ENCODE peak calls at places on chromosome 14, in four cellular contexts. U is tibial nerve, P is lower leg skin, E is stomach. N is an unnamed sample.
A peak's percentile ranks its signal among the peaks of the same experiment; 100 is the strongest.

GRCh38 chr14:43166163-43166562 is 1340.9 kb downstream of the FSCB start:
- DNase-seq in U (no peak), P (no peak), E (no peak), N (no peak)

GRCh38 chr14:32004300-32004699 is 72.8 kb upstream of the ARHGAP5 start:
- DNase-seq in U (no peak), P (no peak), E (no peak), N (no peak)

GRCh38 chr14:96117101-96117897 is 78.1 kb downstream of the C14orf132 start:
- DNase-seq in U (no peak), P (peak; percentile 72), E (no peak), N (no peak)

GRCh38 chr14:62939970-62940369 is 105.3 kb downstream of the KCNH5 start:
- DNase-seq in U (no peak), P (no peak), E (no peak), N (no peak)

GRCh38 chr14:42149609-42150261 is 543.1 kb downstream of the LRFN5 start:
- DNase-seq in U (no peak), P (no peak), E (no peak), N (no peak)

GRCh38 chr14:75279739-75280447 is 1.3 kb downstream of the FOS start:
- DNase-seq in U (no peak), P (peak; percentile 89), E (no peak), N (peak; percentile 87)

GRCh38 chr14:70350078-70350477 is 9.4 kb downstream of the COX16 start:
- DNase-seq in U (no peak), P (no peak), E (no peak), N (no peak)

GRCh38 chr14:40762685-40763084 is 844.0 kb upstream of the LRFN5 start:
- DNase-seq in U (no peak), P (no peak), E (no peak), N (no peak)

GRCh38 chr14:31858868-31859267 is 218.2 kb upstream of the ARHGAP5 start:
- DNase-seq in U (no peak), P (no peak), E (no peak), N (no peak)

GRCh38 chr14:93269341-93270068 is 62.4 kb downstream of the UBR7 start:
- DNase-seq in U (no peak), P (no peak), E (no peak), N (no peak)

GRCh38 chr14:82511399-82511798 is 977.7 kb upstream of the SEL1L start:
- DNase-seq in U (no peak), P (no peak), E (no peak), N (no peak)

GRCh38 chr14:35971965-35972630 is 146.0 kb downstream of the BRMS1L start:
- DNase-seq in U (no peak), P (no peak), E (no peak), N (no peak)

GRCh38 chr14:96843137-96843536 is 46.0 kb downstream of the VRK1 start:
- DNase-seq in U (no peak), P (no peak), E (no peak), N (no peak)

GRCh38 chr14:77151918-77152588 is 10.5 kb upstream of the ZDHHC22 start:
- DNase-seq in U (no peak), P (no peak), E (no peak), N (no peak)

GRCh38 chr14:95065411-95065810 is 91.9 kb downstream of the DICER1 start:
- DNase-seq in U (no peak), P (no peak), E (peak; percentile 9), N (no peak)

GRCh38 chr14:71113376-71113775 is 206.1 kb downstream of the PCNX1 start:
- DNase-seq in U (no peak), P (no peak), E (no peak), N (no peak)

GRCh38 chr14:50954811-50955372 is 10.6 kb upstream of the PYGL start:
- DNase-seq in U (no peak), P (no peak), E (no peak), N (no peak)

GRCh38 chr14:105071942-105072341 is 6.7 kb upstream of the GPR132 start:
- DNase-seq in U (no peak), P (no peak), E (no peak), N (no peak)

GRCh38 chr14:47715330-47715729 is 39.9 kb upstream of the MDGA2 start:
- DNase-seq in U (no peak), P (no peak), E (no peak), N (no peak)

GRCh38 chr14:37197421-37198272 is at the start of gene MIPOL1:
- DNase-seq in U (peak; percentile 61), P (peak; percentile 93), E (peak; percentile 88), N (peak; percentile 76)
- TF ChIP-seq POLR2A in U (peak; percentile 1), P (no peak), E (no peak), N (no peak)

GRCh38 chr14:54906075-54906474 is 3.4 kb upstream of the GCH1 start:
- DNase-seq in U (no peak), P (no peak), E (no peak), N (no peak)

GRCh38 chr14:54908230-54908629 is 5.6 kb upstream of the GCH1 start:
- DNase-seq in U (no peak), P (no peak), E (no peak), N (no peak)

GRCh38 chr14:54909763-54910162 is 7.1 kb upstream of the GCH1 start:
- DNase-seq in U (no peak), P (no peak), E (no peak), N (no peak)
- TF ChIP-seq CTCF in U (no peak), P (no peak), E (no peak), N (no peak)

GRCh38 chr14:59020382-59020781 is 168.1 kb upstream of the DAAM1 start:
- DNase-seq in U (no peak), P (no peak), E (no peak), N (no peak)

GRCh38 chr14:59018978-59019377 is 169.5 kb upstream of the DAAM1 start:
- DNase-seq in U (no peak), P (no peak), E (no peak), N (no peak)

GRCh38 chr14:59015482-59015881 is 173.0 kb upstream of the DAAM1 start:
- DNase-seq in U (no peak), P (no peak), E (no peak), N (no peak)

GRCh38 chr14:59018460-59018859 is 170.0 kb upstream of the DAAM1 start:
- DNase-seq in U (no peak), P (no peak), E (no peak), N (no peak)

DNA sequence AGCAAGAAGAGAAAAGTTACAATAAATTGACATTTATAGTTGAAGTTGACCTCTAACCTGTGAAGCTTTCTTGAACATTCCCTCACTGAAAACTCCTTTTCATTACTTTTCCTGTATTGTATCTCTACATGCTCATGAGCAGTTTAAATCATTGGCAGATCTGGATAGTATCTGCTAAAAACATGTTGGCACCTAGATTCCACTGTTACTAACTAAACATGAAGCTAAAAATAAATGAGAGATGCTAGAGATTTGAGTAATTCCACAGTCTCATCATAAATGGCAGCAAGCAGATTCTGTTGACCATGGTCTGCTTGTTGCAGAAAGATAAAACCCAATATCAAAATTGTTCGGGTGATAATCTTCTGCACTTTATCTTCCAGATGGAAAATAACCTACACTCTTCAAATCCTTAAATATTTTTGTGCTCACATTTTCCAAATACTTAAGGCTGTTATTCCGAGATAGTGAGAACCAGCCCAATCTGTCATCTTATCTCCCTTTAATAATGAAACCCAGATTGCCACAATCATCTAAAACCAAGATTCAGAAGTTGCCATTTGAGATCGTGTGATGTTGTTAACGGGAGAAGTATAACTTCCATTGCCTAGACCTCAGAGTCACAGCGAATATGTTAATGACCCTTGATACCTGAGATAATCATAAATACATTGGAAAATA is 171.0 kb upstream of the DAAM1 start:
- DNase-seq in U (no peak), P (no peak), E (no peak), N (no peak)
- TF ChIP-seq POLR2A in U (no peak), P (no peak), E (no peak), N (no peak)

GRCh38 chr14:22565391-22565945 is 23.6 kb downstream of the DAD1 start:
- DNase-seq in U (no peak), P (no peak), E (no peak), N (no peak)

GRCh38 chr14:22564463-22564862 is 24.6 kb downstream of the DAD1 start:
- DNase-seq in U (no peak), P (no peak), E (no peak), N (no peak)

GRCh38 chr14:22569106-22569748 is 19.8 kb downstream of the DAD1 start:
- DNase-seq in U (no peak), P (no peak), E (no peak), N (no peak)

GRCh38 chr14:22567437-22567836 is 21.6 kb downstream of the DAD1 start:
- DNase-seq in U (no peak), P (no peak), E (no peak), N (no peak)

GRCh38 chr14:22566845-22567244 is 22.2 kb downstream of the DAD1 start:
- DNase-seq in U (no peak), P (no peak), E (no peak), N (no peak)
- TF ChIP-seq CTCF in U (no peak), P (no peak), E (no peak), N (no peak)

DNA sequence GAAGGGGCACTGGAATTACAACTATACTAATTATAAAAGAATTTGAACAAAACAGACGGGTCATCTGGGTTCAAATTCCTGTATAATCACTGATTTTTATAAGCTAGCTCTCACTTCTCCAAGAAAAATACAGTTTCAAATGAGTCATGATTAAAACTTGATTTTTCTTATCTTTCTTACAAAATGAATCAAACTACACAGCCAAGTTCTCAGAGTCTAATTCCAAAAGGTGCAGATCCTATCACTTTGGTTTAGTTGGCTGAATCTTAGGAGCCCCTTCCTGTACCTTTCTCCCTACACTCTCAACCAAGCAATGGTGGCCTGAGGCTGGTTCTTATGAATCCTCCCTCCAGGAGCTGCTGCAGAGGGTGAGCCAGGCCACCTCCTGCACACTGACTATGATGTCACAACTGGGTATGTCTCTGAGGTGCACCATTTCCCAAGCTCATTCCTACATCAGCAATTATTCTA is 43.8 kb upstream of the BMP4 start:
- DNase-seq in U (no peak), P (no peak), E (no peak), N (no peak)
- TF ChIP-seq POLR2A in U (no peak), P (no peak), E (no peak), N (no peak)

DNA sequence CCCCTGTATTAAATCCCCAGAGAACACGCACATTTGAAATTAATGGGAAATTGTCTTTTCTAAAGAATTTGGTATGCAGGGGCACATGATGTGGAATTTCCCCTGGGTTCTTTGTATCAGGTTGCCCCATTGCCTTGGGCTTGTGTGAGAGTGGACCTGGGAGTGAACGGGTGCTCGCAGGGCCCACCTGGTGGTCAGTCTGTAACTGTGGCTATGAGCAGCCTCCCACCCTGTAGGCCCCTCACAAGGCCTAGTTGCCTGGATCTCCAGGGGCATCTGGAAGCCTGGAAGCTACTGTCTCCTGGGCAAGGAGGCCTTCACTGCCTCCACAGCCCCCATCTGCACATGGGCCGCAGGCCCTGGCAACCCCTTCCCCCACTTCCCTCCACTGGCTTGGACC is 96.7 kb downstream of the SLC25A47 start:
- DNase-seq in U (no peak), P (no peak), E (no peak), N (no peak)
- TF ChIP-seq CTCF in U (no peak), P (no peak), E (no peak), N (no peak)

N was measured in suprapubic skin.